ENCODE peak calls at places on chromosomes 3 and 15, in eight cellular contexts. A, D, J, R, G, W, H and Y are unnamed samples.

GRCh38 chr15:33008284-33009011 is 186.1 kb downstream of the FMN1 start:
- DNase-seq in A (no peak), D (no peak), J (no peak), R (no peak), G (peak; percentile 43), W (no peak), H (no peak), Y (no peak)

GRCh38 chr3:130950641-130951040 is 56.8 kb downstream of the ATP2C1 start:
- DNase-seq in A (no peak), D (no peak), J (no peak), R (no peak), G (no peak), W (no peak), H (no peak), Y (no peak)

GRCh38 chr3:139506792-139507191 is 30.5 kb upstream of the RBP2 start:
- DNase-seq in A (no peak), D (no peak), J (peak; percentile 71), R (peak; percentile 22), G (peak; percentile 30), W (no peak), H (peak; percentile 52), Y (no peak)

GRCh38 chr15:58454950-58455401 is 23.2 kb downstream of the LIPC start:
- DNase-seq in A (no peak), D (no peak), J (no peak), R (no peak), G (no peak), W (no peak), H (no peak), Y (no peak)

GRCh38 chr3:195788711-195789581 is 22.8 kb downstream of the MUC4 start:
- DNase-seq in A (no peak), D (no peak), J (no peak), R (no peak), G (no peak), W (no peak), H (no peak), Y (no peak)

GRCh38 chr3:156554842-156555687 is at the start of gene SSR3:
- DNase-seq in A (peak; percentile 99), D (peak; percentile 97), J (peak; percentile 99), R (peak; percentile 100), G (peak; percentile 99), W (peak; percentile 100), H (peak; percentile 99), Y (peak; percentile 29)

GRCh38 chr3:14371573-14372474 is 30.6 kb upstream of the SLC6A6 start:
- DNase-seq in A (no peak), D (peak; percentile 75), J (peak; percentile 17), R (peak; percentile 4), G (peak; percentile 89), W (peak; percentile 86), H (no peak), Y (no peak)

GRCh38 chr3:33211444-33211843 is 7.2 kb downstream of the SUSD5 start:
- DNase-seq in A (no peak), D (no peak), J (no peak), R (no peak), G (peak; percentile 40), W (no peak), H (no peak), Y (no peak)

GRCh38 chr3:31495971-31496370 is 36.8 kb upstream of the STT3B start:
- DNase-seq in A (no peak), D (no peak), J (peak; percentile 9), R (no peak), G (no peak), W (no peak), H (no peak), Y (no peak)

GRCh38 chr3:85697156-85697555 is 738.4 kb downstream of the CADM2 start:
- DNase-seq in A (no peak), D (no peak), J (no peak), R (no peak), G (no peak), W (no peak), H (no peak), Y (no peak)

GRCh38 chr15:89436560-89437311 is 59.6 kb downstream of the RHCG start:
- DNase-seq in A (no peak), D (no peak), J (no peak), R (no peak), G (no peak), W (no peak), H (peak; percentile 59), Y (no peak)

GRCh38 chr3:74605437-74605836 is 9.0 kb downstream of the CNTN3 start:
- DNase-seq in A (no peak), D (no peak), J (no peak), R (no peak), G (no peak), W (no peak), H (no peak), Y (no peak)

GRCh38 chr15:58355352-58355964 is 76.3 kb upstream of the LIPC start:
- DNase-seq in A (no peak), D (no peak), J (no peak), R (no peak), G (no peak), W (no peak), H (no peak), Y (no peak)